ENCODE peak calls at places on chromosomes 2 and 18, in nine cellular contexts. U, T, W, V, M, F, G, H and A are unnamed samples.

GRCh38 chr2:112793449-112793978 is 9.2 kb upstream of the IL1A start:
- DNase-seq in U (no peak), T (peak), W (no peak), V (no peak), M (no peak), F (no peak), G (no peak), H (no peak), A (no peak)

GRCh38 chr2:66575625-66576371 is 140.9 kb downstream of the MEIS1 start:
- DNase-seq in U (no peak), T (peak), W (peak), V (peak), M (peak), F (no peak), G (peak), H (no peak), A (peak)

GRCh38 chr2:109378682-109379081 is 235.1 kb downstream of the SEPTIN10 start:
- DNase-seq in U (no peak), T (no peak), W (peak), V (no peak), M (no peak), F (no peak), G (no peak), H (no peak), A (no peak)

GRCh38 chr2:102736607-102737409 is 25.0 kb upstream of the TMEM182 start:
- DNase-seq in U (peak), T (peak), W (peak), V (peak), M (peak), F (no peak), G (peak), H (peak), A (peak)

GRCh38 chr2:239927424-239927981 is 97.6 kb downstream of the NDUFA10 start:
- DNase-seq in U (no peak), T (peak), W (peak), V (no peak), M (peak), F (peak), G (no peak), H (peak), A (no peak)

GRCh38 chr2:109644571-109645275 is 30.6 kb downstream of the SOWAHC start:
- DNase-seq in U (no peak), T (no peak), W (peak), V (peak), M (no peak), F (no peak), G (peak), H (no peak), A (no peak)

GRCh38 chr2:191612496-191612895 is 65.4 kb upstream of the NABP1 start:
- DNase-seq in U (peak), T (peak), W (no peak), V (no peak), M (peak), F (peak), G (no peak), H (no peak), A (no peak)

GRCh38 chr18:72910045-72910444 is 42.3 kb upstream of the NETO1 start:
- DNase-seq in U (no peak), T (no peak), W (no peak), V (no peak), M (no peak), F (no peak), G (no peak), H (no peak), A (no peak)

GRCh38 chr2:238061310-238062202 is 755 bp downstream of the SCLY start:
- DNase-seq in U (peak), T (peak), W (peak), V (peak), M (peak), F (peak), G (no peak), H (peak), A (no peak)

GRCh38 chr2:211333377-211333776 is 777.0 kb downstream of the CPS1 start:
- DNase-seq in U (peak), T (no peak), W (no peak), V (no peak), M (no peak), F (no peak), G (no peak), H (no peak), A (no peak)

GRCh38 chr2:172552547-172553291 is 3.2 kb upstream of the PDK1 start:
- DNase-seq in U (peak), T (peak), W (no peak), V (no peak), M (no peak), F (no peak), G (no peak), H (no peak), A (no peak)

GRCh38 chr18:13550446-13551304 is 175.7 kb downstream of the FAM210A start:
- DNase-seq in U (no peak), T (no peak), W (peak), V (no peak), M (no peak), F (no peak), G (no peak), H (no peak), A (no peak)

GRCh38 chr2:73114273-73114867 is 1.6 kb upstream of the RAB11FIP5 start:
- DNase-seq in U (no peak), T (no peak), W (peak), V (no peak), M (no peak), F (no peak), G (no peak), H (no peak), A (no peak)

GRCh38 chr2:166700079-166700478 is 188.2 kb upstream of the XIRP2 start:
- DNase-seq in U (no peak), T (no peak), W (no peak), V (no peak), M (no peak), F (no peak), G (no peak), H (no peak), A (no peak)

GRCh38 chr2:8389373-8390108 is 292.3 kb upstream of the ID2 start:
- DNase-seq in U (peak), T (peak), W (no peak), V (no peak), M (no peak), F (no peak), G (no peak), H (no peak), A (no peak)